ENCODE peak calls at places on chromosomes 11 and 22, in nine cellular contexts. L, K, H, E, Y, M, W, P and G are unnamed samples.

GRCh38 chr11:78343303-78343702 is 74.3 kb downstream of the GAB2 start:
- DNase-seq in P (no peak), H (no peak), Y (no peak), W (no peak), K (no peak), M (no peak), L (no peak), E (no peak), G (no peak)

GRCh38 chr11:48081151-48082010 is 101.0 kb downstream of the PTPRJ start:
- DNase-seq in L (peak; percentile 76), W (peak; percentile 92), M (no peak), K (peak; percentile 76), Y (peak; percentile 77), P (peak; percentile 79), E (no peak), H (no peak), G (peak; percentile 35)

GRCh38 chr11:6693342-6694228 is 10.4 kb upstream of the MRPL17 start:
- DNase-seq in Y (no peak), P (no peak), L (peak; percentile 91), H (no peak), E (no peak), M (no peak), K (peak; percentile 97), W (peak; percentile 91), G (peak; percentile 59)

GRCh38 chr11:106920899-106921504 is 97.3 kb downstream of the GUCY1A2 start:
- DNase-seq in H (no peak), P (no peak), W (no peak), L (no peak), E (no peak), K (peak; percentile 9), Y (no peak), M (no peak), G (no peak)

GRCh38 chr11:77202941-77203900 is 75.2 kb downstream of the MYO7A start:
- DNase-seq in H (no peak), M (peak; percentile 23), K (no peak), E (no peak), W (no peak), L (no peak), P (peak; percentile 66), Y (no peak), G (no peak)

GRCh38 chr11:83827940-83828554 is 541.9 kb upstream of the CCDC90B start:
- DNase-seq in M (no peak), K (peak; percentile 57), E (peak; percentile 54), P (no peak), Y (no peak), H (peak; percentile 51), W (peak; percentile 44), L (no peak), G (peak; percentile 73)

GRCh38 chr11:11866203-11866602 is 24.4 kb downstream of the USP47 start:
- DNase-seq in L (no peak), K (no peak), P (no peak), H (no peak), M (no peak), E (no peak), W (no peak), Y (no peak), G (no peak)

GRCh38 chr22:47848384-47848920 is 1086.0 kb downstream of the TBC1D22A start:
- DNase-seq in H (no peak), K (no peak), P (no peak), L (no peak), Y (no peak), E (no peak), M (no peak), W (no peak), G (no peak)

GRCh38 chr22:21815357-21815756 is 52.1 kb downstream of the MAPK1 start:
- DNase-seq in Y (no peak), M (no peak), W (no peak), L (no peak), K (no peak), H (no peak), E (no peak), P (no peak), G (no peak)

GRCh38 chr22:21818487-21819182 is 48.8 kb downstream of the MAPK1 start:
- DNase-seq in L (no peak), M (no peak), H (no peak), K (no peak), E (no peak), P (no peak), Y (no peak), W (no peak), G (no peak)

GRCh38 chr22:21816787-21817496 is 50.5 kb downstream of the MAPK1 start:
- DNase-seq in P (no peak), M (no peak), Y (no peak), H (peak; percentile 36), K (peak; percentile 94), W (peak; percentile 91), L (peak; percentile 90), E (no peak), G (peak; percentile 92)

GRCh38 chr22:21816472-21816786 is 51.0 kb downstream of the MAPK1 start:
- DNase-seq in M (no peak), E (no peak), K (no peak), H (no peak), P (no peak), L (no peak), W (no peak), Y (no peak), G (no peak)

DNA sequence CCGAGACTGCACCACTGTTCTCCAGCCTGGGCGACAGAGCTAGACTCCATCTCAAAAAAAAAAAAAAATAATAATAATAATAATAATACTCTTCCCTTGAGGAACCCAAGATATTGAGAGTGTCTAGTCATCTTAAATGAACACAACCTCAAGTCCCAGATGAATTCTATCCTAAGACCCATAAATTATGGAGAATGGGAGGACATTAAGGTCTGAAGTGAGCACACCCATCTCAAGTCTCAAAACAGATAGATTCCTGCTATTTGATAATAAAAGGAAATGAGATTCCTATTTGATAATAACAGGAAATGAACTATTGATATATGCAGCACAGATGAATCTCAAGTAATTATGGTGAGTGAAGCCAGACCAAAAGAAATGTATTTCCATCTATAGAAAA is 51.5 kb downstream of the MAPK1 start:
- DNase-seq in Y (no peak), W (no peak), K (no peak), E (no peak), H (no peak), P (no peak), M (no peak), L (no peak), G (no peak)
- H3K4me3 ChIP-seq in Y (no peak overlapping the region), W (no peak overlapping the region), K (no peak overlapping the region), E (no peak overlapping the region), H (no peak overlapping the region), P (no peak overlapping the region), M (no peak overlapping the region), L (no peak overlapping the region), G (no peak overlapping the region)

GRCh38 chr22:31882971-31883370 is 61.4 kb upstream of the YWHAH start:
- DNase-seq in K (no peak), P (no peak), H (no peak), L (no peak), Y (no peak), E (no peak), M (no peak), W (no peak), G (no peak)

GRCh38 chr22:31881867-31882266 is 62.5 kb upstream of the YWHAH start:
- DNase-seq in K (no peak), M (no peak), L (no peak), H (peak; percentile 36), W (no peak), E (no peak), Y (no peak), P (no peak), G (no peak)

GRCh38 chr22:31876156-31877035 is 67.9 kb upstream of the YWHAH start:
- DNase-seq in E (no peak), H (no peak), P (no peak), M (no peak), W (no peak), K (peak; percentile 86), L (peak; percentile 71), Y (no peak), G (peak; percentile 46)

GRCh38 chr22:31881198-31881597 is 63.1 kb upstream of the YWHAH start:
- DNase-seq in P (no peak), Y (no peak), H (no peak), L (no peak), E (no peak), M (no peak), W (no peak), K (no peak), G (no peak)

DNA sequence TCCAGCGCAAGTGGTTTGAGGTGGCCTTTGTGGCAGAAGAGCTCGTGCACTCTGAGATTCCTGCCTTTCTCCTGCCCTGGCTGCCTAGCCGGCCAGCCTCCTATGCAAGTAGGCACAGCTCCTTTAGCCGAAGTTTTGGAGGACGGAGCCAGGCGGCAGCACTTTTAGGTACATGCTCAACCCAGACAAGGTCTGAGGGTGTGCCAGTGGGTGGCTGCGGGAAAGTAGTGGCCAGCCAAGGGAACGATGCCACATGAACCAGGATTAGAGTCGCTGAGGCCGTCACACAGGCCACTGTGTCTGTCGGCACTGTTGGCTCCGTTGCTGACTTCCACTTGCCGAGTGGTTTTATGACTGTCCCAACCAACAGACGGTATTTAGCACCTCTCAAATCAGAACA is 64.8 kb upstream of the YWHAH start:
- DNase-seq in M (no peak), W (no peak), E (no peak), Y (no peak), K (no peak), H (no peak), L (no peak), P (no peak), G (no peak)
- H3K4me3 ChIP-seq in M (no peak overlapping the region), W (no peak overlapping the region), E (no peak overlapping the region), Y (no peak overlapping the region), K (no peak overlapping the region), H (no peak overlapping the region), L (no peak overlapping the region), P (no peak overlapping the region), G (no peak overlapping the region)

GRCh38 chr22:32803020-32803758 is 1.7 kb downstream of the TIMP3 start:
- DNase-seq in Y (peak; percentile 40), L (peak; percentile 68), H (no peak), W (peak; percentile 85), E (peak; percentile 36), M (no peak), P (no peak), K (peak; percentile 68), G (peak; percentile 57)

GRCh38 chr22:32806296-32806695 is 4.8 kb downstream of the TIMP3 start:
- DNase-seq in E (no peak), W (no peak), M (no peak), Y (no peak), H (no peak), P (no peak), K (no peak), L (no peak), G (no peak)

GRCh38 chr22:32804823-32805585 is 3.5 kb downstream of the TIMP3 start:
- DNase-seq in L (no peak), K (no peak), M (no peak), E (no peak), H (no peak), Y (no peak), W (peak; percentile 25), P (no peak), G (no peak)

GRCh38 chr22:32804036-32804435 is 2.5 kb downstream of the TIMP3 start:
- DNase-seq in P (no peak), E (no peak), H (no peak), K (peak; percentile 74), W (peak; percentile 88), M (no peak), L (peak; percentile 46), Y (no peak), G (peak; percentile 68)

GRCh38 chr22:32805586-32805881 is 4.0 kb downstream of the TIMP3 start:
- DNase-seq in H (no peak), W (no peak), L (no peak), K (no peak), P (no peak), E (no peak), M (no peak), Y (no peak), G (no peak)
- H3K4me3 ChIP-seq in H (no peak overlapping the region), W (peak overlapping the region; percentile 97), L (no peak overlapping the region), K (no peak overlapping the region), P (no peak overlapping the region), E (no peak overlapping the region), M (peak overlapping the region; percentile 75), Y (peak overlapping the region; percentile 100), G (peak overlapping the region; percentile 82)

DNA sequence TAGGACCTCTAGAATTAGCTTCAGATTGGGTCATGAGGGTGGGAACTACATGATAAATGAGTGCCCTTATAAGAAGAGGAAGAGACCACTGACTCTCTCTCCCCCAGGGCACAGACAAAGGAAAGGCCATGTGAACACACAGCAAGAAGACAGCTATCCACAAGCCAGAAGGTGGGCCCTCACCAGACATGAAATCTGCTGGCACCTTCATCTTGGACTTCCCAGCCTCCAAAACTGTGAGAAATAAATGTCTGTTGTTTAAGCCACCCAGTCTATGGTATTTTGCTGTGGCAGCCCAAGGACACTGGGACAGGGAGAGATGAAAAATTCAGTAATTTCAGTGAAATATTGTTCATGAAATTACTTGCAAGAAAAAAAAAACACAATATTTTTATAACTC is 5.9 kb downstream of the RBFOX2 start:
- DNase-seq in K (no peak), P (no peak), M (no peak), W (no peak), Y (no peak), L (no peak), H (no peak), E (no peak), G (no peak)
- H3K4me3 ChIP-seq in K (no peak overlapping the region), P (no peak overlapping the region), M (no peak overlapping the region), W (peak overlapping the region; percentile 14), Y (no peak overlapping the region), L (no peak overlapping the region), H (no peak overlapping the region), E (no peak overlapping the region), G (peak overlapping the region; percentile 45)